ENCODE peak calls at places on chromosomes 13 and 19, in six cellular contexts. I is uterus, Z is IMR-90, H is HCT116, W is H54, Q is NB4. B is an unnamed sample.
A peak's percentile ranks its signal among the peaks of the same experiment; 100 is the strongest.

GRCh38 chr13:66210677-66211076 is 1019.5 kb downstream of the PCDH9 start:
- DNase-seq in H (peak; percentile 63), Z (peak; percentile 91), I (no peak), W (peak; percentile 11), Q (peak; percentile 15), B (no peak)

GRCh38 chr13:44932171-44932849 is 57.0 kb downstream of the NUFIP1 start:
- DNase-seq in I (no peak), H (no peak), Q (no peak), W (no peak), Z (peak; percentile 72), B (no peak)

GRCh38 chr13:97028441-97029299 is 34.4 kb upstream of the OXGR1 start:
- DNase-seq in I (peak; percentile 35), Z (peak; percentile 40), W (peak; percentile 42), Q (peak; percentile 61), H (peak; percentile 42), B (peak; percentile 21)

GRCh38 chr19:45279587-45280192 is 28.6 kb downstream of the MARK4 start:
- DNase-seq in Q (no peak), I (no peak), Z (no peak), W (no peak), H (no peak), B (no peak)

GRCh38 chr19:46192990-46193650 is 36.4 kb upstream of the IGFL1 start:
- DNase-seq in H (no peak), I (no peak), Z (peak; percentile 51), W (peak; percentile 20), Q (peak; percentile 98), B (peak; percentile 91)

GRCh38 chr13:73288596-73288995 is 229.8 kb downstream of the KLF5 start:
- DNase-seq in I (no peak), H (no peak), W (no peak), Z (no peak), Q (peak; percentile 4), B (no peak)

GRCh38 chr13:45406421-45406820 is 11.8 kb downstream of the SLC25A30 start:
- DNase-seq in Q (peak; percentile 65), I (no peak), Z (no peak), W (no peak), H (no peak), B (no peak)

GRCh38 chr19:7870571-7871279 is 3.5 kb downstream of the PRR36 start:
- DNase-seq in I (peak; percentile 52), H (peak; percentile 95), Z (no peak), W (peak; percentile 66), Q (peak; percentile 92), B (peak; percentile 92)

GRCh38 chr19:48095637-48096175 is 14.9 kb downstream of the PLA2G4C start:
- DNase-seq in I (no peak), W (no peak), Z (peak; percentile 15), H (no peak), Q (no peak), B (no peak)

GRCh38 chr19:7963566-7963965 is 20.1 kb upstream of the TIMM44 start:
- DNase-seq in H (no peak), Q (no peak), Z (no peak), I (no peak), W (no peak), B (no peak)

GRCh38 chr13:80054806-80055205 is 286.1 kb downstream of the SPRY2 start:
- DNase-seq in W (no peak), Z (peak; percentile 73), H (no peak), Q (no peak), I (no peak), B (no peak)

GRCh38 chr19:4375620-4376228 is 24.6 kb downstream of the SH3GL1 start:
- DNase-seq in W (peak; percentile 43), H (no peak), Z (peak; percentile 81), I (peak; percentile 52), Q (peak; percentile 90), B (peak; percentile 97)

GRCh38 chr13:70424428-70424827 is 316.2 kb upstream of the KLHL1 start:
- DNase-seq in H (no peak), I (no peak), Q (no peak), W (no peak), Z (no peak), B (no peak)

GRCh38 chr19:954672-955494 is 29.0 kb downstream of the ARID3A start:
- DNase-seq in I (no peak), Q (peak; percentile 33), H (no peak), Z (no peak), W (no peak), B (peak; percentile 67)

GRCh38 chr19:53132231-53132991 is at the start of gene ZNF415:
- DNase-seq in I (peak; percentile 82), Z (peak; percentile 67), H (no peak), W (peak; percentile 95), Q (no peak), B (no peak)

GRCh38 chr13:98504371-98504963 is 72.4 kb downstream of the STK24 start:
- DNase-seq in Z (no peak), H (no peak), I (no peak), Q (peak; percentile 53), W (no peak), B (peak; percentile 29)

GRCh38 chr13:35596299-35596698 is 119.8 kb upstream of the MAB21L1 start:
- DNase-seq in W (no peak), Q (no peak), Z (no peak), H (no peak), I (no peak), B (no peak)

GRCh38 chr13:100394005-100394695 is 194.4 kb downstream of the GGACT start:
- DNase-seq in Z (peak; percentile 92), I (no peak), W (peak; percentile 20), H (peak; percentile 86), Q (no peak), B (no peak)

GRCh38 chr13:38045278-38046048 is 175.9 kb upstream of the TRPC4 start:
- DNase-seq in Q (peak; percentile 52), W (no peak), Z (peak; percentile 33), I (no peak), H (no peak), B (peak; percentile 67)

DNA sequence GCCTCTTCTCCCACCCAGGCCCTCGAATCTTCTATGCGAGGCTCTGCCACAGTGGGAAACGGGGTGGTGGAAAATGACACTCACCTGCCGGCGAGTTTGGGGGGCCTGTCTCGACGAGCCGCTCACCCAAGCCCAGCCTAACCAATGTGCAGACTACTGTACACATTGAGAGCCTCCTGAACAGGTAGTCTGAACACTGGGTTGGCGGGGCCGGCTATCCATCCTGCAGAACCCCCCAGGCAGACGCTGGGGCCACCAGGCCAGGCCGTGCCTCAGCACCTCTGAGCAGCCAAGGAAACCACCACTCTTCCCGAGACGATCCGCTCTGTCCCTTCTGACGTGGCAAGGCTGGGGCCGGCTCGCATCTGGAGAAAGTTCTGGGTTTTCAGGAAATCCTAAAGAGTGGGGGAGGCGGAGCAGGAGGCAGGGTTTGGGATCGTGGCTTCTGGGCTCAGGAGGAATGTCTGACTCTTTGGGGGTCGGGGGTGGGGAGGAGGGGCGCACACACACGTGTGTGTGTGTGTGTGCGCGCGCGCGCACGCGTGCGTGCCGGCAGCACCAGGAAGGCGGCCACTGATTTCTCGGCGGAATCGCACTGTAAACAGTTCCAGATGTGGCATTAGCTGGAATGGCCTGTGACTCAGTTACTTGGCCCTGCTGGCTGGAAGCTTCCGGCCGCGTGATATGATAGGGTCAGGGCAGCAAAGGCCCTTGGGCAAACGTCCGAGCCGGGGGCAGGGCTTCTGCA is 18.5 kb downstream of the TMED1 start:
- DNase-seq in W (no peak), Z (peak; percentile 98), H (no peak), I (peak; percentile 86), Q (no peak), B (no peak)
- TF ChIP-seq POLR2A in W (no peak), Z (peak; percentile 97), H (no peak), I (peak; percentile 41), Q (no peak), B (no peak)

GRCh38 chr19:16828990-16829821 is at the start of gene SIN3B:
- DNase-seq in H (peak; percentile 83), I (peak; percentile 92), Q (peak; percentile 89), W (peak; percentile 74), Z (peak; percentile 82), B (peak; percentile 96)
- TF ChIP-seq POLR2A in H (peak; percentile 68), I (peak; percentile 82), Q (peak; percentile 71), W (peak; percentile 87), Z (peak; percentile 63), B (peak; percentile 43)

GRCh38 chr13:113157206-113157928 is 1.1 kb upstream of the PROZ start:
- DNase-seq in I (no peak), Q (no peak), W (no peak), Z (no peak), H (no peak), B (no peak)

GRCh38 chr13:113159701-113160100 is 1.3 kb downstream of the PROZ start:
- DNase-seq in Q (no peak), I (no peak), W (no peak), Z (no peak), H (no peak), B (no peak)

GRCh38 chr13:113158946-113159345 is 498 bp downstream of the PROZ start:
- DNase-seq in H (no peak), W (no peak), Z (no peak), Q (no peak), I (no peak), B (no peak)

GRCh38 chr13:113155982-113156655 is 2.3 kb upstream of the PROZ start:
- DNase-seq in Q (no peak), Z (no peak), W (no peak), H (no peak), I (no peak), B (no peak)

DNA sequence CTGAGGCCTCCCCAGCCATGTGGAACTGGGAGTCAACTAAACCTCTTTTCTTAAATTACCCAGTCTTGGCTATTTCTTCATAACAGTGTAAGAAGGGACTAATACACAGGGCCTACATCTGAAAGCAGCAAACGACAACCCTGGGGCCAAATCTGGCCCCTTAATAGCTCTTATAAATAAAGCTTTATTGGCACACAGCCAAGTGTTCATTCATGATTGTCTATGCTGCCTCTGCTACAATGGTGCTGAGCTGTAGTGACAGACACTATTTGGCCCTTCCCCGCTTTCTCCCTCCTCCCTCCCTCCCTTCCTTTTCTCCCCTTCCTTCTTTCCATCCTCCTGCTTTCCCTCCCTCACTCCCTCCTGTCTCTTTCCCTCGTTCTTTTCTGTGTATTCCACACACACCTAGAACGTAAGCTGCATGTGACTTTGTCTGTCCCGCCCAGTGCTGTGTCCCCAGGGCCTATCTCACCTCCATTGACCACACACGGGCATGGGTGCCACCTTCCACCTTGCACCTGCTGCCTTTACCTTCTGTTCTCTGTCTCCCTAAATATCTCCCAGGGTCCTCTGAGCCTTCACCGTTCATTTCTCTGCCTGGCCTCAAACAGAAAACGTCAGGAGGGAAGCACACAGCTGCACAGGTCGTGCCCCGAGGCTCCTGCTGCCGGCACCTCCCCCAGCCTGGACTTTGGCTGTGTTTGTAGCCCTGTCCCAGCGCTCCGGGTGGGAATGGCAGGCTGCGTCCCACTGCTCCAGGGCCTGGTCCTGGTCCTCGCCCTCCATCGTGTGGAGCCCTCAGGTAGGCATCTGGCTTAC is at the start of gene PROZ:
- DNase-seq in W (no peak), Q (no peak), H (no peak), Z (no peak), I (no peak), B (no peak)
- TF ChIP-seq POLR2A in W (no peak), Q (no peak), H (no peak), Z (no peak), I (no peak), B (no peak)

GRCh38 chr13:50089633-50090032 is 74.4 kb downstream of the KCNRG start:
- DNase-seq in Z (no peak), I (no peak), Q (no peak), W (no peak), H (no peak), B (no peak)
- TF ChIP-seq POLR2A in Z (no peak), I (no peak), Q (no peak), W (no peak), H (no peak), B (no peak)

B was measured in erythroblast.